ENCODE peak calls at places on chromosomes 1 and 21, in five cellular contexts. One of them, this sample, is unnamed.

GRCh38 chr1:185520188-185520935 is 203.3 kb upstream of the IVNS1ABP start:
- DNase-seq in BJ: no peak
- DNase-seq in GM13977: no peak
- DNase-seq in HS-5: peak; percentile 51
- DNase-seq in stimulated activated CD8-positive, alpha-beta memory T cell treated with anti-CD3 and anti-CD28 coated beads, Interleukin-2, amount 100 ng/mL, for 1 hour: no peak
- DNase-seq in this sample: no peak

GRCh38 chr1:7470904-7471638 is 300.0 kb upstream of the VAMP3 start:
- DNase-seq in BJ: peak; percentile 91
- DNase-seq in GM13977: no peak
- DNase-seq in HS-5: peak; percentile 96
- DNase-seq in stimulated activated CD8-positive, alpha-beta memory T cell treated with anti-CD3 and anti-CD28 coated beads, Interleukin-2, amount 100 ng/mL, for 1 hour: no peak
- DNase-seq in this sample: peak; percentile 98

GRCh38 chr1:208535518-208535917 is 291.3 kb upstream of the PLXNA2 start:
- DNase-seq in BJ: no peak
- DNase-seq in GM13977: no peak
- DNase-seq in HS-5: no peak
- DNase-seq in stimulated activated CD8-positive, alpha-beta memory T cell treated with anti-CD3 and anti-CD28 coated beads, Interleukin-2, amount 100 ng/mL, for 1 hour: no peak
- DNase-seq in this sample: no peak

GRCh38 chr21:45313015-45313414 is 25.3 kb upstream of the POFUT2 start:
- DNase-seq in BJ: no peak
- DNase-seq in GM13977: no peak
- DNase-seq in HS-5: no peak
- DNase-seq in stimulated activated CD8-positive, alpha-beta memory T cell treated with anti-CD3 and anti-CD28 coated beads, Interleukin-2, amount 100 ng/mL, for 1 hour: no peak
- DNase-seq in this sample: no peak

GRCh38 chr1:196372896-196373536 is 235.2 kb downstream of the KCNT2 start:
- DNase-seq in BJ: no peak
- DNase-seq in GM13977: peak; percentile 13
- DNase-seq in HS-5: peak; percentile 35
- DNase-seq in stimulated activated CD8-positive, alpha-beta memory T cell treated with anti-CD3 and anti-CD28 coated beads, Interleukin-2, amount 100 ng/mL, for 1 hour: no peak
- DNase-seq in this sample: no peak

GRCh38 chr1:234875953-234876814 is 252.5 kb downstream of the TOMM20 start:
- DNase-seq in BJ: no peak
- DNase-seq in GM13977: peak; percentile 63
- DNase-seq in HS-5: no peak
- DNase-seq in stimulated activated CD8-positive, alpha-beta memory T cell treated with anti-CD3 and anti-CD28 coated beads, Interleukin-2, amount 100 ng/mL, for 1 hour: no peak
- DNase-seq in this sample: no peak

GRCh38 chr1:36824390-36824861 is 209.9 kb downstream of the GRIK3 start:
- DNase-seq in BJ: no peak
- DNase-seq in GM13977: no peak
- DNase-seq in HS-5: no peak
- DNase-seq in stimulated activated CD8-positive, alpha-beta memory T cell treated with anti-CD3 and anti-CD28 coated beads, Interleukin-2, amount 100 ng/mL, for 1 hour: no peak
- DNase-seq in this sample: no peak

GRCh38 chr21:33578959-33579542 is 9.4 kb downstream of the DONSON start:
- DNase-seq in BJ: peak; percentile 55
- DNase-seq in GM13977: no peak
- DNase-seq in HS-5: no peak
- DNase-seq in stimulated activated CD8-positive, alpha-beta memory T cell treated with anti-CD3 and anti-CD28 coated beads, Interleukin-2, amount 100 ng/mL, for 1 hour: no peak
- DNase-seq in this sample: no peak

GRCh38 chr1:3930282-3930681 is 30.2 kb upstream of the C1orf174 start:
- DNase-seq in BJ: no peak
- DNase-seq in GM13977: no peak
- DNase-seq in HS-5: no peak
- DNase-seq in stimulated activated CD8-positive, alpha-beta memory T cell treated with anti-CD3 and anti-CD28 coated beads, Interleukin-2, amount 100 ng/mL, for 1 hour: no peak
- DNase-seq in this sample: no peak

GRCh38 chr1:30753660-30754123 is 3.9 kb downstream of the LAPTM5 start:
- DNase-seq in BJ: no peak
- DNase-seq in GM13977: no peak
- DNase-seq in HS-5: no peak
- DNase-seq in stimulated activated CD8-positive, alpha-beta memory T cell treated with anti-CD3 and anti-CD28 coated beads, Interleukin-2, amount 100 ng/mL, for 1 hour: no peak
- DNase-seq in this sample: no peak

GRCh38 chr21:37565530-37566223 is 199.1 kb downstream of the DYRK1A start:
- DNase-seq in BJ: peak; percentile 16
- DNase-seq in GM13977: no peak
- DNase-seq in HS-5: no peak
- DNase-seq in stimulated activated CD8-positive, alpha-beta memory T cell treated with anti-CD3 and anti-CD28 coated beads, Interleukin-2, amount 100 ng/mL, for 1 hour: no peak
- DNase-seq in this sample: no peak

GRCh38 chr1:71565831-71566230 is 485.0 kb upstream of the ZRANB2 start:
- DNase-seq in BJ: no peak
- DNase-seq in GM13977: no peak
- DNase-seq in HS-5: no peak
- DNase-seq in stimulated activated CD8-positive, alpha-beta memory T cell treated with anti-CD3 and anti-CD28 coated beads, Interleukin-2, amount 100 ng/mL, for 1 hour: no peak
- DNase-seq in this sample: no peak

GRCh38 chr1:156138366-156138969 is 14.9 kb upstream of the SEMA4A start:
- DNase-seq in BJ: no peak
- DNase-seq in GM13977: no peak
- DNase-seq in HS-5: no peak
- DNase-seq in stimulated activated CD8-positive, alpha-beta memory T cell treated with anti-CD3 and anti-CD28 coated beads, Interleukin-2, amount 100 ng/mL, for 1 hour: no peak
- DNase-seq in this sample: no peak

GRCh38 chr21:45502006-45502345 is 40.3 kb downstream of the SLC19A1 start:
- DNase-seq in BJ: no peak
- DNase-seq in GM13977: no peak
- DNase-seq in HS-5: no peak
- DNase-seq in stimulated activated CD8-positive, alpha-beta memory T cell treated with anti-CD3 and anti-CD28 coated beads, Interleukin-2, amount 100 ng/mL, for 1 hour: no peak
- DNase-seq in this sample: no peak

GRCh38 chr1:193762276-193762675 is 575.9 kb upstream of the B3GALT2 start:
- DNase-seq in BJ: no peak
- DNase-seq in GM13977: no peak
- DNase-seq in HS-5: no peak
- DNase-seq in stimulated activated CD8-positive, alpha-beta memory T cell treated with anti-CD3 and anti-CD28 coated beads, Interleukin-2, amount 100 ng/mL, for 1 hour: no peak
- DNase-seq in this sample: no peak

GRCh38 chr1:115706774-115707425 is 61.6 kb downstream of the CASQ2 start:
- DNase-seq in BJ: no peak
- DNase-seq in GM13977: peak; percentile 41
- DNase-seq in HS-5: no peak
- DNase-seq in stimulated activated CD8-positive, alpha-beta memory T cell treated with anti-CD3 and anti-CD28 coated beads, Interleukin-2, amount 100 ng/mL, for 1 hour: no peak
- DNase-seq in this sample: peak; percentile 11

GRCh38 chr21:43911935-43912487 is 47.0 kb downstream of the AGPAT3 start:
- DNase-seq in BJ: no peak
- DNase-seq in GM13977: no peak
- DNase-seq in HS-5: no peak
- DNase-seq in stimulated activated CD8-positive, alpha-beta memory T cell treated with anti-CD3 and anti-CD28 coated beads, Interleukin-2, amount 100 ng/mL, for 1 hour: no peak
- DNase-seq in this sample: no peak

GRCh38 chr1:36446261-36446660 is 4.0 kb downstream of the OSCP1 start:
- DNase-seq in BJ: no peak
- DNase-seq in GM13977: peak; percentile 33
- DNase-seq in HS-5: no peak
- DNase-seq in stimulated activated CD8-positive, alpha-beta memory T cell treated with anti-CD3 and anti-CD28 coated beads, Interleukin-2, amount 100 ng/mL, for 1 hour: no peak
- DNase-seq in this sample: no peak

GRCh38 chr1:203796223-203796747 is 862 bp downstream of the ZBED6 start:
- DNase-seq in BJ: no peak
- DNase-seq in GM13977: no peak
- DNase-seq in HS-5: no peak
- DNase-seq in stimulated activated CD8-positive, alpha-beta memory T cell treated with anti-CD3 and anti-CD28 coated beads, Interleukin-2, amount 100 ng/mL, for 1 hour: no peak
- DNase-seq in this sample: no peak

GRCh38 chr1:10536133-10536768 is 61.5 kb downstream of the PEX14 start:
- DNase-seq in BJ: no peak
- DNase-seq in GM13977: no peak
- DNase-seq in HS-5: no peak
- DNase-seq in stimulated activated CD8-positive, alpha-beta memory T cell treated with anti-CD3 and anti-CD28 coated beads, Interleukin-2, amount 100 ng/mL, for 1 hour: no peak
- DNase-seq in this sample: no peak

GRCh38 chr1:5743435-5744095 is 248.7 kb downstream of the NPHP4 start:
- DNase-seq in BJ: no peak
- DNase-seq in GM13977: no peak
- DNase-seq in HS-5: no peak
- DNase-seq in stimulated activated CD8-positive, alpha-beta memory T cell treated with anti-CD3 and anti-CD28 coated beads, Interleukin-2, amount 100 ng/mL, for 1 hour: no peak
- DNase-seq in this sample: no peak

This sample was measured in non-pigmented ciliary epithelial cell.